ENCODE peak calls at places on chromosomes 5 and 9, in five cellular contexts. One of them, this sample, is unnamed.

GRCh38 chr5:133688386-133688785 is 76.0 kb upstream of the FSTL4 start:
- DNase-seq in lower leg skin: no peak
- DNase-seq in GM13976: peak; percentile 24
- DNase-seq in AG04450: no peak
- DNase-seq in CD4-positive, alpha-beta T cell: no peak
- DNase-seq in this sample: no peak

GRCh38 chr5:175805256-175806011 is 65.9 kb upstream of the CPLX2 start:
- DNase-seq in lower leg skin: no peak
- DNase-seq in GM13976: no peak
- DNase-seq in AG04450: no peak
- DNase-seq in CD4-positive, alpha-beta T cell: no peak
- DNase-seq in this sample: no peak

GRCh38 chr5:96023518-96023917 is 61.9 kb upstream of the ELL2 start:
- DNase-seq in lower leg skin: no peak
- DNase-seq in GM13976: no peak
- DNase-seq in AG04450: no peak
- DNase-seq in CD4-positive, alpha-beta T cell: no peak
- DNase-seq in this sample: no peak

GRCh38 chr9:121369595-121370265 is at the start of gene STOM:
- DNase-seq in lower leg skin: peak; percentile 96
- DNase-seq in GM13976: no peak
- DNase-seq in AG04450: peak; percentile 63
- DNase-seq in CD4-positive, alpha-beta T cell: peak; percentile 62
- DNase-seq in this sample: peak; percentile 76

GRCh38 chr9:136279471-136279870 is 24.4 kb downstream of the CCDC187 start:
- DNase-seq in lower leg skin: no peak
- DNase-seq in GM13976: no peak
- DNase-seq in AG04450: no peak
- DNase-seq in CD4-positive, alpha-beta T cell: no peak
- DNase-seq in this sample: no peak

GRCh38 chr5:31218978-31219377 is 25.5 kb downstream of the CDH6 start:
- DNase-seq in lower leg skin: no peak
- DNase-seq in GM13976: no peak
- DNase-seq in AG04450: no peak
- DNase-seq in CD4-positive, alpha-beta T cell: no peak
- DNase-seq in this sample: no peak

GRCh38 chr5:14701556-14701955 is 37.0 kb downstream of the OTULIN start:
- DNase-seq in lower leg skin: no peak
- DNase-seq in GM13976: no peak
- DNase-seq in AG04450: no peak
- DNase-seq in CD4-positive, alpha-beta T cell: no peak
- DNase-seq in this sample: no peak

GRCh38 chr5:172841258-172841657 is 7.2 kb downstream of the ERGIC1 start:
- DNase-seq in lower leg skin: no peak
- DNase-seq in GM13976: no peak
- DNase-seq in AG04450: no peak
- DNase-seq in CD4-positive, alpha-beta T cell: no peak
- DNase-seq in this sample: no peak

GRCh38 chr5:149151717-149152116 is 10.4 kb downstream of the ABLIM3 start:
- DNase-seq in lower leg skin: no peak
- DNase-seq in GM13976: no peak
- DNase-seq in AG04450: no peak
- DNase-seq in CD4-positive, alpha-beta T cell: no peak
- DNase-seq in this sample: no peak

GRCh38 chr5:65163698-65164097 is 318.0 kb downstream of the ADAMTS6 start:
- DNase-seq in lower leg skin: no peak
- DNase-seq in GM13976: no peak
- DNase-seq in AG04450: no peak
- DNase-seq in CD4-positive, alpha-beta T cell: no peak
- DNase-seq in this sample: no peak

GRCh38 chr5:125455041-125455440 is 708.6 kb upstream of the ZNF608 start:
- DNase-seq in lower leg skin: no peak
- DNase-seq in GM13976: no peak
- DNase-seq in AG04450: no peak
- DNase-seq in CD4-positive, alpha-beta T cell: no peak
- DNase-seq in this sample: no peak

GRCh38 chr5:6950872-6951271 is 237.6 kb downstream of the TENT4A start:
- DNase-seq in lower leg skin: no peak
- DNase-seq in GM13976: no peak
- DNase-seq in AG04450: no peak
- DNase-seq in CD4-positive, alpha-beta T cell: no peak
- DNase-seq in this sample: no peak
- TF ChIP-seq CTCF in lower leg skin: no peak
- TF ChIP-seq CTCF in GM13976: no peak
- TF ChIP-seq CTCF in AG04450: no peak
- TF ChIP-seq CTCF in CD4-positive, alpha-beta T cell: no peak
- TF ChIP-seq CTCF in this sample: no peak

DNA sequence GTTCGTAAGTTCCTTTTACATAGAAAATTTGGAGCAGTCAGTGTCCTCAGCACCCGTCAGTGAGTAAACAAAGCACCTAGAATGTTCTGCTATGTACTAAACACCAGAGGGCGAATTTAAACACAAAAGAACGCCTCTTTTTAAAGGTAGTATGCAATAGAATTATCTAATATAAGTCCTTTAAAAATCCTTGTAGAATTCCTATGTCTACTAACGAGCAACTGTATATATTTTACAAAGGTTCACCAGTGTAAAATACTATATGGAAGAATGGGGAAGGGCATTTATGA is 499 bp upstream of the TMEM232 start:
- DNase-seq in lower leg skin: no peak
- DNase-seq in GM13976: no peak
- DNase-seq in AG04450: no peak
- DNase-seq in CD4-positive, alpha-beta T cell: no peak
- DNase-seq in this sample: no peak
- TF ChIP-seq CTCF in lower leg skin: no peak
- TF ChIP-seq CTCF in GM13976: no peak
- TF ChIP-seq CTCF in AG04450: peak; percentile 16
- TF ChIP-seq CTCF in CD4-positive, alpha-beta T cell: peak; percentile 42
- TF ChIP-seq CTCF in this sample: peak; percentile 49

GRCh38 chr5:179559280-179560252 is 9.2 kb downstream of the RUFY1 start:
- DNase-seq in lower leg skin: peak; percentile 97
- DNase-seq in GM13976: peak; percentile 98
- DNase-seq in AG04450: peak; percentile 96
- DNase-seq in CD4-positive, alpha-beta T cell: peak; percentile 89
- DNase-seq in this sample: peak; percentile 96
- TF ChIP-seq CTCF in lower leg skin: no peak
- TF ChIP-seq CTCF in GM13976: no peak
- TF ChIP-seq CTCF in AG04450: no peak
- TF ChIP-seq CTCF in CD4-positive, alpha-beta T cell: no peak
- TF ChIP-seq CTCF in this sample: no peak

DNA sequence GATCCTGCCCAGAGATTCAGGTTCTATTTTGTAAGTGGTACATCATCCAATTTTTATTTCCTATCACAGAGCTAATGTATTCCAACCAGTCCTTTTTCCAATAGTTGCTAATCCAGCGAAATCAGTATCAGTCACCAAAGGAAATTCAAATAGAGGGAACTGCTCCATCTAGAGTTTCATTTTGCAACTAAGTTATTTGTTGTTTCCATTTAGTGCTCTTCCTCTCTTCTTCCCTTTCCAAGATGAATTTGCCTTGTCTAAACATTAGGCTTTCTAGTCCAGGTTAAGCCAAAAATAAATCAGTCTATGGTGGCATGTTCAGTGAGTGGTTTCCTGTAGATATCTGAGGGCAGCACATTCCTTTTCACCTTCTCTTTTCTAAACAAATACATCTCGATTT is 79.8 kb upstream of the SPATA31D4 start:
- DNase-seq in lower leg skin: no peak
- DNase-seq in GM13976: no peak
- DNase-seq in AG04450: no peak
- DNase-seq in CD4-positive, alpha-beta T cell: no peak
- DNase-seq in this sample: no peak
- TF ChIP-seq CTCF in lower leg skin: no peak
- TF ChIP-seq CTCF in GM13976: no peak
- TF ChIP-seq CTCF in AG04450: peak; percentile 59
- TF ChIP-seq CTCF in CD4-positive, alpha-beta T cell: no peak
- TF ChIP-seq CTCF in this sample: peak; percentile 62

GRCh38 chr5:113378960-113379541 is 55.7 kb downstream of the TSSK1B start:
- DNase-seq in lower leg skin: peak; percentile 66
- DNase-seq in GM13976: peak; percentile 63
- DNase-seq in AG04450: peak; percentile 20
- DNase-seq in CD4-positive, alpha-beta T cell: peak; percentile 39
- DNase-seq in this sample: no peak
- TF ChIP-seq CTCF in lower leg skin: no peak
- TF ChIP-seq CTCF in GM13976: peak; percentile 87
- TF ChIP-seq CTCF in AG04450: peak; percentile 74
- TF ChIP-seq CTCF in CD4-positive, alpha-beta T cell: peak; percentile 82
- TF ChIP-seq CTCF in this sample: peak; percentile 85

GRCh38 chr5:177276886-177277285 is 26.6 kb downstream of the RAB24 start:
- DNase-seq in lower leg skin: no peak
- DNase-seq in GM13976: no peak
- DNase-seq in AG04450: no peak
- DNase-seq in CD4-positive, alpha-beta T cell: no peak
- DNase-seq in this sample: no peak
- TF ChIP-seq CTCF in lower leg skin: no peak
- TF ChIP-seq CTCF in GM13976: no peak
- TF ChIP-seq CTCF in AG04450: no peak
- TF ChIP-seq CTCF in CD4-positive, alpha-beta T cell: no peak
- TF ChIP-seq CTCF in this sample: no peak

DNA sequence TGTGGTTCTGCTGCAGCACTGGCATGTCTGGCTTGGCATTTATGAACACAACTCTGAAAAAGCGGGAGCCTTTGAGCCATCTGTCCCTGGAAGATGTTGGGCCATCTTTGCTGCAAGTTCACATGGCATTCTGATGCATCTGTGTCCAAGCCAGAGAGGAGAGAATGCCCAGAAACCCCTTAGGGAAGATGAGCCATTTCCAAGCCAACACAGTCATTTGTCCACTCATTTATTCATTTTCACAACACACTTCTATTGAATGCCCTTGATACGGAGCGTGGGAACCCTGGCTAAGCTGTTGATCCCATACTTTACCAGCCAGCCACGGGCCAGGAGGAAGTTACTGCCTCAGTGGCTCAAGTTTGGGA is 71.3 kb downstream of the CFAP90 start:
- DNase-seq in lower leg skin: no peak
- DNase-seq in GM13976: no peak
- DNase-seq in AG04450: no peak
- DNase-seq in CD4-positive, alpha-beta T cell: no peak
- DNase-seq in this sample: no peak
- TF ChIP-seq CTCF in lower leg skin: no peak
- TF ChIP-seq CTCF in GM13976: no peak
- TF ChIP-seq CTCF in AG04450: no peak
- TF ChIP-seq CTCF in CD4-positive, alpha-beta T cell: no peak
- TF ChIP-seq CTCF in this sample: no peak

GRCh38 chr5:92906798-92907380 is 674.1 kb downstream of the NR2F1-AS1 start:
- DNase-seq in lower leg skin: no peak
- DNase-seq in GM13976: no peak
- DNase-seq in AG04450: no peak
- DNase-seq in CD4-positive, alpha-beta T cell: no peak
- DNase-seq in this sample: no peak
- TF ChIP-seq CTCF in lower leg skin: no peak
- TF ChIP-seq CTCF in GM13976: no peak
- TF ChIP-seq CTCF in AG04450: no peak
- TF ChIP-seq CTCF in CD4-positive, alpha-beta T cell: no peak
- TF ChIP-seq CTCF in this sample: no peak